ENCODE peak calls at places on chromosomes 1 and 21, in nine cellular contexts. T, Y, P, O, G, E, D, H and B are unnamed samples. For H3K4me1, the result is how much of the 10 kb centered on the place peaks cover.

GRCh38 chr1:224923726-224924125 is 5.7 kb upstream of the DNAH14 start:
- DNase-seq in D (no peak), P (no peak), T (no peak), G (no peak), H (no peak), E (no peak), O (no peak), Y (no peak), B (no peak)

GRCh38 chr1:246679211-246680177 is 44.7 kb upstream of the SCCPDH start:
- DNase-seq in T (no peak), P (no peak), G (no peak), H (no peak), D (no peak), E (no peak), O (no peak), Y (no peak), B (no peak)

GRCh38 chr1:180881806-180882509 is 30.7 kb upstream of the KIAA1614 start:
- DNase-seq in D (no peak), O (no peak), H (no peak), P (no peak), E (no peak), G (no peak), T (peak), Y (no peak), B (no peak)

GRCh38 chr1:33316601-33317000 is 4.3 kb downstream of the A3GALT2 start:
- DNase-seq in Y (no peak), D (no peak), O (no peak), H (no peak), G (no peak), E (no peak), P (no peak), T (no peak), B (peak)

GRCh38 chr21:42567861-42568260 is 54.2 kb downstream of the SLC37A1 start:
- DNase-seq in G (no peak), E (no peak), P (peak), H (no peak), D (no peak), T (no peak), Y (no peak), O (peak), B (peak)

GRCh38 chr1:37403166-37403565 is 71.2 kb upstream of the ZC3H12A start:
- DNase-seq in Y (no peak), E (no peak), D (no peak), H (no peak), G (no peak), T (peak), O (no peak), P (no peak), B (no peak)

GRCh38 chr1:68848017-68848416 is 351.1 kb upstream of the DEPDC1 start:
- DNase-seq in D (no peak), Y (no peak), E (no peak), P (no peak), H (no peak), G (no peak), T (peak), O (no peak), B (no peak)

GRCh38 chr1:32398401-32398800 is 4.2 kb upstream of the BSDC1 start:
- DNase-seq in P (no peak), O (no peak), Y (no peak), H (no peak), D (no peak), T (no peak), E (no peak), G (no peak), B (no peak)

GRCh38 chr1:27504588-27505419 is 14.8 kb upstream of the WASF2 start:
- DNase-seq in Y (peak), O (peak), G (peak), E (peak), P (no peak), D (no peak), T (peak), H (peak), B (no peak)

GRCh38 chr1:196148367-196148970 is 459.8 kb downstream of the KCNT2 start:
- DNase-seq in H (no peak), G (no peak), D (no peak), Y (no peak), P (no peak), E (no peak), T (peak), O (no peak), B (no peak)

GRCh38 chr1:20477355-20478071 is 8.5 kb downstream of the CAMK2N1 start:
- DNase-seq in G (no peak), T (no peak), H (peak), Y (no peak), E (no peak), P (peak), O (no peak), D (no peak), B (no peak)

GRCh38 chr1:31295874-31296485 is 608 bp downstream of the SNRNP40 start:
- DNase-seq in E (no peak), P (no peak), O (no peak), H (peak), T (no peak), D (no peak), G (no peak), Y (no peak), B (no peak)

GRCh38 chr1:226125831-226126230 is 60.7 kb downstream of the ACBD3 start:
- DNase-seq in D (no peak), Y (no peak), O (no peak), P (no peak), T (no peak), E (no peak), H (no peak), G (no peak), B (peak)

GRCh38 chr1:23651069-23651808 is 40.4 kb upstream of the RPL11 start:
- DNase-seq in Y (peak), O (no peak), P (no peak), G (no peak), T (no peak), E (peak), D (no peak), H (peak), B (no peak)

GRCh38 chr21:35563885-35564451 is 496.4 kb downstream of the SETD4 start:
- DNase-seq in D (no peak), O (peak), T (no peak), Y (peak), H (peak), E (peak), G (peak), P (peak), B (no peak)

GRCh38 chr1:41135196-41135947 is 106.7 kb downstream of the SCMH1 start:
- DNase-seq in G (no peak), O (no peak), D (no peak), P (no peak), Y (no peak), E (no peak), H (no peak), T (peak), B (no peak)

GRCh38 chr1:3668585-3669300 is 16.4 kb downstream of the TP73 start:
- DNase-seq in Y (no peak), D (no peak), T (peak), G (peak), E (peak), P (peak), O (peak), H (peak), B (peak)

GRCh38 chr1:54649130-54649898 is 7.7 kb downstream of the MROH7 start:
- DNase-seq in Y (no peak), H (no peak), E (no peak), T (no peak), O (peak), P (no peak), G (peak), D (no peak), B (no peak)

GRCh38 chr1:10799726-10800125 is 3.3 kb upstream of the CASZ1 start:
- DNase-seq in P (no peak), O (no peak), H (no peak), Y (no peak), D (no peak), T (no peak), G (no peak), E (no peak), B (no peak)

GRCh38 chr21:39385299-39386145 is 36.6 kb upstream of the HMGN1 start:
- DNase-seq in D (no peak), Y (no peak), E (peak), O (peak), P (peak), G (peak), H (peak), T (no peak), B (peak)

GRCh38 chr1:43586136-43586726 is 55.5 kb downstream of the PTPRF start:
- DNase-seq in G (no peak), O (no peak), D (no peak), H (no peak), T (no peak), Y (no peak), P (no peak), E (no peak), B (no peak)

GRCh38 chr1:203536981-203537455 is 43.1 kb downstream of the OPTC start:
- DNase-seq in D (no peak), Y (no peak), T (no peak), G (no peak), H (peak), P (peak), O (peak), E (peak), B (peak)

GRCh38 chr1:55727010-55727409 is 511.8 kb upstream of the USP24 start:
- DNase-seq in T (no peak), G (no peak), D (no peak), Y (no peak), E (no peak), O (no peak), P (no peak), H (no peak), B (no peak)

GRCh38 chr1:233242827-233243483 is 52.6 kb downstream of the PCNX2 start:
- DNase-seq in E (no peak), G (no peak), Y (no peak), D (no peak), P (no peak), H (no peak), O (peak), T (no peak), B (no peak)

DNA sequence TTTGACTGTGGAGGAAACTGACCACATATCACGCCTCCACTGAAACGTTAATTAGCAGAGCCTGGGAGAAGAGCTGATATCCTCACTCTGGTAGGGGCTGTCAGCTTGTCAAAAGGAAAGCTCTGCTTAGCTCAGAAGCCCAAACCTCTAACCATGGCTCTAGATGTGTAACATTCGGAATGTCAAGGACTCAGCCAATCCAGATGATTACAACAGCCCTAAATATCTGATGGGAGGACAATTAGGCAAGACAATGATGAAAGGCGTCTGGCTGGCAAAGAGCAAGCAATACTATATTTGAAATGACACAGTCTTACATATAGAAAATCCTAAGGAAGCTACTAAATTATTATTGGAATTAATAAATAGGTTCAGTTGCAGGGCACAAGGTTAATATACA is 45.7 kb upstream of the COX20 start:
- DNase-seq in E (no peak), P (no peak), D (no peak), Y (no peak), H (no peak), G (no peak), T (no peak), O (no peak), B (no peak)
- TF ChIP-seq CTCF in E (no peak), P (no peak), D (no peak), Y (no peak), H (no peak), G (no peak), T (no peak), O (no peak), B (no peak)

DNA sequence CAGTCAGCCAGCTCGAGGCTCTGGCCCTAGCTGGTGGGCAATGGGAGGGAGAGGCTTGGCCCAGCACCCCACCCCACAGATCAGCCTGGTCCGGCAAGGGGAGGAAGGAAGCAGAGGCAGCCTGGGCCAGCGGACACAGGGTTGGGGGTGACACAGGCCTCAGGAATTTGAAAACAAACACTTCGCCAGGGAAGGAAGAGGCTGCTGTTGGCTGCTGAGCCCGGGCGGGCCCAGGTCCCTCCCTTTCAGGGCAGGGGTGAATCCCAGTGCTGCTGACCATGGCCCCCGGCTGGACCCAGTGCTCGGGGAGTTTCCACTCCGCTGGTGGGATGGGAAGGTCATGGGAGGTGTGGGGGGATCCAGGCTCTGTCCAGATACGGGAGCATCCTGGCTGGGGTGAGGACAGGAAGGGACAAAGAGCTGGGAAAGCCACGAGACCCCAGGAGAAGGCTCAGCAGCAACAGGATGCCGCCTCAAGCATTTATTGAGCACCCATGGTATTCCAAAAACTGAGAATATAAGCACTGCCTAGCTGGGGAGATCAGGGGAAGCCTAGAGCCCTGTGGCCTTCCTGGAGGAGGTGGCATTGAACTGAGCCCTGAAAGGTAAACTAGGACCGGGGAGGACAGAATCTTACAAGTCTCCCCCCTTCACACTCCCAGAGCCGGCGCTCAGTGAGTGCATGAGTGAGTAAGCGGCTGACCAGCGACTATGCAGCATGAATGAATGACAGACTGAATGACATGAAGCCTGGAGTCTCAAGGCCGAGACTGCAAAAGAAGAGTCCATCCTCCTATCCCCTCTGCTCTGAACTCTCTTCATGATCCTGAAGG is 26.2 kb upstream of the EPHA2 start:
- DNase-seq in Y (peak), G (peak), P (peak), E (peak), H (peak), T (peak), D (peak), O (peak), B (peak)
- H3K4me1 ChIP-seq in Y (under half), G (under half), P (under half), E (under half), H (under half), T (under half), D (under half), O (under half), B (under half)

GRCh38 chr1:6497215-6497866 is 5.9 kb upstream of the PLEKHG5 start:
- DNase-seq in P (no peak), O (peak), D (no peak), G (no peak), T (peak), Y (no peak), E (no peak), H (peak), B (no peak)

GRCh38 chr1:6496360-6496704 is 4.9 kb upstream of the PLEKHG5 start:
- DNase-seq in G (no peak), O (no peak), H (no peak), P (no peak), D (no peak), Y (no peak), T (peak), E (no peak), B (no peak)

GRCh38 chr1:6497867-6498575 is 6.6 kb upstream of the PLEKHG5 start:
- DNase-seq in G (no peak), E (no peak), Y (no peak), P (no peak), H (no peak), O (no peak), D (no peak), T (no peak), B (no peak)

GRCh38 chr1:6495540-6496359 is 4.3 kb upstream of the PLEKHG5 start:
- DNase-seq in E (no peak), Y (no peak), G (no peak), P (no peak), H (no peak), O (no peak), T (peak), D (no peak), B (no peak)

DNA sequence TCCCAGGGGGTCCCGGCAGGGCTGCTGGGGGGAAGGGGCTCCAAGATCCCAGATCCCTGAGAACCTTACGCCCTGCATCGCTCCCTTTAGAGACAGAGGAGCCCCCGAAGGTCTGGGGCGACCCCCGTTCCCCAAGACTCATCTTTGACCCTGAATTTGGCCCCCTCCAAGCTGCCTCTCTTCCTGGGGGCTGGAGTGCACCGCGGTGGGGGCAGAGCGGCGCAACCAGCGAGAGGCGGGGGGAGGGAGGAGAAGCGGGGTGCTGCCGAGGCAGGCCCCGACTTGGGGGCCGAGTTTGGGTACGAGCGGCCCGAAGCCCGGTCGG is 5.4 kb upstream of the PLEKHG5 start:
- DNase-seq in O (no peak), P (no peak), Y (no peak), D (no peak), G (no peak), T (no peak), E (no peak), H (no peak), B (no peak)
- H3K27ac ChIP-seq in O (peak), P (no peak), Y (peak), D (no peak), G (no peak), T (no peak), E (no peak), H (peak), B (no peak)

DNA sequence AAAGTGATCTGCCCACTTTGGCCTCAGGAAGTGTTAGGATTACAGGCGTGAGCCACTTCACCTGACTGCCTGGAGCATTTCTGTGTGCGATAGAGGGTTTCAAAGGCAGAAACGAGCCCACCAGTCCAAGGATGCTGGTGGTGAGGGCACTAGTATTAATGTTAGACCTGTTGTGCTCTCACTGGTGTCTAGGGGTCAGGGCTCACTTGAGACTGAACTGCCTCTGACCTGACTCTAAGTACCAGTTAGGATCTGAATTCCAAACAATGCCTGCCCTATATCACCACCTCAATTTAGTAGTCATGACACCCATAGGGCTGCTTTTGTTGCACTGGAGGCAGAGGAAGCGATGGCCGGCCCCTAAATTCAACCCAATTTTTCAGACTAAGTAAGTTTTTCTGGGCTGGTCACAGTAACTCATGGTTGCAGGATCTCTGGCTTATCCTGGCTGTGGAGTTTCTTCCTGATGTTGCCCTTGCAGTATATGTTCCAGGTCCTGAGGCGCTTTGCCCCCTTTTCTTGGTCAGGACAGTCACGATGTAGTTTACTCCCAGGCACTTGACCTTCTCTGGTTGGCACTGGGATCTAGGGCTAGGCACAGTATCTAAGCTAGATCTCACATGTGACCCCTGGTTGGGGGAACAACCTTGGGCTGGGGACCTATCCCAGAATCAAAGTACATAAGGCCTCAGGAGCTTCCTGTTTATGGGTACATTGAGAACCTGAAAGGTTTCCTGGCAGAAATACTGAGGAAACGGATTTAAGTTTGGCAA is 4.5 kb downstream of the CCDC17 start:
- DNase-seq in O (no peak), E (no peak), P (no peak), T (peak), G (no peak), D (no peak), Y (no peak), H (no peak), B (no peak)
- TF ChIP-seq CTCF in O (no peak), E (no peak), P (no peak), T (peak), G (no peak), D (no peak), Y (no peak), H (no peak), B (no peak)

GRCh38 chr1:160256396-160257046 is 5.8 kb downstream of the DCAF8 start:
- DNase-seq in E (no peak), T (no peak), O (no peak), P (no peak), D (no peak), H (peak), G (no peak), Y (no peak), B (no peak)
- H3K4me1 ChIP-seq in E (half or more), T (under half), O (under half), P (under half), D (under half), H (under half), G (under half), Y (under half), B (under half)

DNA sequence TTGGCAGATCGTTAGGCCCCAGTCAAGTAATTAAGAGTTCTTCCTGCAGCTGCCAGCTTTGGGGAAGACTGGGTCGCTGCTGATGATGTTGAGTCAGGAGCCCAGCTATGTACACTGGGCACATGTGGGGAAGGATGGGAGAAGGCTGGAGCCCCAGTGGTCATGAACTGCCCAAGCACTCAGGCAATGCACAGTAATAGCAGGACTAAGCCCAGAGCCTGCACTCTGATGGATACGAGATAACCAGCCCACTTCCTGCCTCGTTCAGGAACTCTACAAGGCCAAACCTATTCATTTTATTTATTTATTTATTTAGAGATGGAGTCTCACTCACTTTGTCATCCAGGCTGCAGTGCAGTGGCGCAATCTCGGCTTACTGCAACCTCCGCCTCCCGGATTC is 81.1 kb upstream of the BTG3 start:
- DNase-seq in D (no peak), O (no peak), E (no peak), T (no peak), G (no peak), H (no peak), Y (no peak), P (no peak), B (no peak)
- H3K27ac ChIP-seq in D (no peak), O (no peak), E (no peak), T (no peak), G (no peak), H (no peak), Y (no peak), P (no peak), B (no peak)